ENCODE peak calls at places on chromosome 7, in four cellular contexts. One of them, this sample, is unnamed.

GRCh38 chr7:22121702-22122474 is 176.2 kb upstream of the CDCA7L start:
- DNase-seq in OCI-LY7: no peak
- DNase-seq in body of pancreas: no peak
- DNase-seq in IMR-90: peak; percentile 33
- DNase-seq in this sample: no peak

GRCh38 chr7:39691821-39692220 is 68.4 kb downstream of the RALA start:
- DNase-seq in OCI-LY7: no peak
- DNase-seq in body of pancreas: no peak
- DNase-seq in IMR-90: peak; percentile 74
- DNase-seq in this sample: no peak

GRCh38 chr7:108347616-108348015 is 108.6 kb downstream of the NRCAM start:
- DNase-seq in OCI-LY7: no peak
- DNase-seq in body of pancreas: no peak
- DNase-seq in IMR-90: peak; percentile 49
- DNase-seq in this sample: no peak

GRCh38 chr7:92625617-92626016 is 35.4 kb upstream of the FAM133B start:
- DNase-seq in OCI-LY7: no peak
- DNase-seq in body of pancreas: no peak
- DNase-seq in IMR-90: peak; percentile 33
- DNase-seq in this sample: no peak

GRCh38 chr7:132476541-132476940 is 99.7 kb downstream of the PLXNA4 start:
- DNase-seq in OCI-LY7: no peak
- DNase-seq in body of pancreas: no peak
- DNase-seq in IMR-90: no peak
- DNase-seq in this sample: no peak

GRCh38 chr7:31448649-31449048 is 65.2 kb upstream of the ITPRID1 start:
- DNase-seq in OCI-LY7: no peak
- DNase-seq in body of pancreas: no peak
- DNase-seq in IMR-90: no peak
- DNase-seq in this sample: no peak

GRCh38 chr7:100441641-100442535 is 5.6 kb upstream of the PPP1R35 start:
- DNase-seq in OCI-LY7: no peak
- DNase-seq in body of pancreas: no peak
- DNase-seq in IMR-90: no peak
- DNase-seq in this sample: no peak

GRCh38 chr7:157713591-157713990 is 376.8 kb downstream of the DNAJB6 start:
- DNase-seq in OCI-LY7: no peak
- DNase-seq in body of pancreas: no peak
- DNase-seq in IMR-90: no peak
- DNase-seq in this sample: no peak

GRCh38 chr7:22357311-22358175 is 589 bp upstream of the RAPGEF5 start:
- DNase-seq in OCI-LY7: no peak
- DNase-seq in body of pancreas: peak; percentile 31
- DNase-seq in IMR-90: peak; percentile 2
- DNase-seq in this sample: no peak

GRCh38 chr7:26726051-26726450 is 138.3 kb downstream of the SKAP2 start:
- DNase-seq in OCI-LY7: no peak
- DNase-seq in body of pancreas: no peak
- DNase-seq in IMR-90: no peak
- DNase-seq in this sample: no peak

GRCh38 chr7:93773446-93773845 is 117.1 kb downstream of the TFPI2 start:
- DNase-seq in OCI-LY7: no peak
- DNase-seq in body of pancreas: no peak
- DNase-seq in IMR-90: no peak
- DNase-seq in this sample: no peak

GRCh38 chr7:47967123-47967522 is 12.3 kb downstream of the HUS1 start:
- DNase-seq in OCI-LY7: no peak
- DNase-seq in body of pancreas: no peak
- DNase-seq in IMR-90: no peak
- DNase-seq in this sample: no peak

GRCh38 chr7:47962262-47962661 is 14.0 kb upstream of the PKD1L1 start:
- DNase-seq in OCI-LY7: no peak
- DNase-seq in body of pancreas: no peak
- DNase-seq in IMR-90: no peak
- DNase-seq in this sample: no peak

GRCh38 chr7:47967708-47968107 is 11.7 kb downstream of the HUS1 start:
- DNase-seq in OCI-LY7: no peak
- DNase-seq in body of pancreas: no peak
- DNase-seq in IMR-90: peak; percentile 67
- DNase-seq in this sample: no peak

GRCh38 chr7:47968852-47969774 is 10.3 kb downstream of the HUS1 start:
- DNase-seq in OCI-LY7: peak; percentile 66
- DNase-seq in body of pancreas: peak; percentile 55
- DNase-seq in IMR-90: peak; percentile 74
- DNase-seq in this sample: peak; percentile 77

DNA sequence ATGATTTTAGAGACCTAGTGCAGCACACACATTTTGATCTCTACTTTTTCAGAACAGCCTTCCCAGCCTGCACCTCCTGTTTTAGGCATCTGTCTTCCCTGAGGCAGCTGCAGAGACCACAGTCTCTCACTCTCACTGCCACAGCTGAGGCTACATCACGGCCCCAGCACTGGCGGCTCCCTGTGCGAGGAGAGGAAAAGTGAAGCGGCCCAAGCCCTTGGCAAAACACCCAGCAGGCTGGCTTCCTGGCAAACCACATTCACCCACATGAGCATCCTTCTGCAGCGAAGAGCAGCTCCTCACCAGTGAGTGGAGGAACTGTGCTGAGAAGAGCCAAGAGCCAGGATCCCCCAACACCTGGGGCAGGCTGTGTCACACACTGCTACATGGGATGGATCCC is 14.0 kb downstream of the HUS1 start:
- DNase-seq in OCI-LY7: no peak
- DNase-seq in body of pancreas: no peak
- DNase-seq in IMR-90: no peak
- DNase-seq in this sample: no peak
- H3K36me3 ChIP-seq in OCI-LY7: peaks cover 97% of the 10 kb centered on the region
- H3K36me3 ChIP-seq in body of pancreas: no peaks in the 10 kb centered on the region
- H3K36me3 ChIP-seq in IMR-90: peaks cover 50% of the 10 kb centered on the region
- H3K36me3 ChIP-seq in this sample: peaks cover 82% of the 10 kb centered on the region

DNA sequence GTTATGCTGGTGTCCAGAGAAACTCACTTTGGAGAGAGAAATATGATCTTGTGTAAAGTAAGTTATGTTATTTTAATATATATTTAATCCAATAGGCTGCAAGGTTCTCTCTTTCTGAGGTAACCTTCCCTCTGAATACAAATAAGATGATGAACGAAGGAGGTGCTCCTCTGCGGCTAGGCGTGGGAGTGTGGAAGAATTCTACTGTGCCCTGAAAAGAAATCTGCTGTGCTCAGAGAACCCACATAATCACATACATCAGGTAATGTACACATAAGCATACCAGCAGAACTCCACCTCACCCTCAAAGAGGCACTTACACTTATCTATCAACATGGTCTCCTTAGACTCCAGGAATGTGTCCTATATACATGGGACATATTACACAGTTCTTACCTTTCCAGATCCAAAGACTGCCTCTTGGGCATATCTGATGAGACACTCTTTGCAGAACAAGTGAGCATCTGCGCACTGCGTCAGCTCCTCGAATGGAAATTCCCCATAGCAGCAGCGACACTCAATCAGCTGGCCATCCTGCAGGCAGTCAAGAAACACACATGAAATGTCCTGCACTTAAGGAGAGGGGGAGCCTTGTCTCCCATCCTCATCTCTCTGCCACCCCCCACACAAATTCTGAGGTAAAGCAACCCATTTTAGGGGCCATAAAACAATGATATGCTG is 66.7 kb downstream of the RNF216 start:
- DNase-seq in OCI-LY7: no peak
- DNase-seq in body of pancreas: no peak
- DNase-seq in IMR-90: no peak
- DNase-seq in this sample: no peak
- H3K36me3 ChIP-seq in OCI-LY7: peaks cover 69% of the 10 kb centered on the region
- H3K36me3 ChIP-seq in body of pancreas: peaks cover 19% of the 10 kb centered on the region
- H3K36me3 ChIP-seq in IMR-90: peaks cover 54% of the 10 kb centered on the region
- H3K36me3 ChIP-seq in this sample: peaks cover 62% of the 10 kb centered on the region

GRCh38 chr7:33100770-33101169 is 8.4 kb downstream of the RP9 start:
- DNase-seq in OCI-LY7: peak; percentile 24
- DNase-seq in body of pancreas: no peak
- DNase-seq in IMR-90: no peak
- DNase-seq in this sample: no peak
- H3K36me3 ChIP-seq in OCI-LY7: peaks cover 87% of the 10 kb centered on the region
- H3K36me3 ChIP-seq in body of pancreas: peaks cover 6% of the 10 kb centered on the region
- H3K36me3 ChIP-seq in IMR-90: peaks cover 37% of the 10 kb centered on the region
- H3K36me3 ChIP-seq in this sample: peaks cover 74% of the 10 kb centered on the region

GRCh38 chr7:137879357-137880158 is 32.8 kb upstream of the DGKI start:
- DNase-seq in OCI-LY7: no peak
- DNase-seq in body of pancreas: no peak
- DNase-seq in IMR-90: peak; percentile 61
- DNase-seq in this sample: no peak
- H3K36me3 ChIP-seq in OCI-LY7: peaks cover 70% of the 10 kb centered on the region
- H3K36me3 ChIP-seq in body of pancreas: peaks cover 7% of the 10 kb centered on the region
- H3K36me3 ChIP-seq in IMR-90: peaks cover 53% of the 10 kb centered on the region
- H3K36me3 ChIP-seq in this sample: peaks cover 15% of the 10 kb centered on the region

GRCh38 chr7:77783540-77783939 is 14.7 kb downstream of the TMEM60 start:
- DNase-seq in OCI-LY7: no peak
- DNase-seq in body of pancreas: no peak
- DNase-seq in IMR-90: no peak
- DNase-seq in this sample: no peak
- H3K36me3 ChIP-seq in OCI-LY7: peaks cover 84% of the 10 kb centered on the region
- H3K36me3 ChIP-seq in body of pancreas: no peaks in the 10 kb centered on the region
- H3K36me3 ChIP-seq in IMR-90: peaks cover 7% of the 10 kb centered on the region
- H3K36me3 ChIP-seq in this sample: peaks cover 25% of the 10 kb centered on the region

DNA sequence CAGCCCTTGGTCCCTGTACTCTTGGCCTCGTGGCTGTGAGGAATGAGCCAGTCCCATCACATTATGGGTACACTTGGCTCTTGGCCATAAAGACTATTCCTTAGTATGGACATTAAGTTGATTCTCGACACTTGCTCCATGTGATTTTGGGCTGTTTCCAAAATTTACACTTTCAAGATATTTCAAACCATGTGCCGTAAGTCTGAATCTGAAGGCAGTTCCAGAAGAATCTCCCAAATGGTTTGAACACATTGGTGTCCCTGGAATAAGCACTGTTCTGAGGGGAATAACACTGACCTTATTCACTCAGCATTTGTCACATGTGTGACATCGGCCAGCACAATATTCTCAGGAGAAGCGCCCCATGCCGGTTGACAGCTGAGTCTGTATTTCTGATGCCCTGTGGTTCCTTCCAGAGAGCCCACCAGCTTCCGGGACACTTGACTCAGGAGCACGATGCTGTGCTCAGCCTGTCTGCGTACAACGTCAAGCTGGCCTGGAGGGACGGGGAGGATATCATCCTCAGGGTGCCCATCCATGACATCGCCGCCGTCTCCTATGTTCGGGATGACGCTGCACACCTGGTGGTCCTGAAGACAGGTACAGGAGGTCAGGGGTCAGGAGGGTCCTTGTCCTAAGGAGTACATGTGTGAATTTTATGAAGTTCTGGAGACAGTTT is 24.6 kb downstream of the NACAD start:
- DNase-seq in OCI-LY7: no peak
- DNase-seq in body of pancreas: no peak
- DNase-seq in IMR-90: no peak
- DNase-seq in this sample: no peak
- H3K36me3 ChIP-seq in OCI-LY7: peaks cover 90% of the 10 kb centered on the region
- H3K36me3 ChIP-seq in body of pancreas: no peaks in the 10 kb centered on the region
- H3K36me3 ChIP-seq in IMR-90: peaks cover 38% of the 10 kb centered on the region
- H3K36me3 ChIP-seq in this sample: peaks cover 25% of the 10 kb centered on the region

GRCh38 chr7:23385120-23385519 is 85.2 kb downstream of the IGF2BP3 start:
- DNase-seq in OCI-LY7: no peak
- DNase-seq in body of pancreas: no peak
- DNase-seq in IMR-90: no peak
- DNase-seq in this sample: no peak
- H3K36me3 ChIP-seq in OCI-LY7: peaks cover 32% of the 10 kb centered on the region
- H3K36me3 ChIP-seq in body of pancreas: no peaks in the 10 kb centered on the region
- H3K36me3 ChIP-seq in IMR-90: peaks cover 3% of the 10 kb centered on the region
- H3K36me3 ChIP-seq in this sample: no peaks in the 10 kb centered on the region

DNA sequence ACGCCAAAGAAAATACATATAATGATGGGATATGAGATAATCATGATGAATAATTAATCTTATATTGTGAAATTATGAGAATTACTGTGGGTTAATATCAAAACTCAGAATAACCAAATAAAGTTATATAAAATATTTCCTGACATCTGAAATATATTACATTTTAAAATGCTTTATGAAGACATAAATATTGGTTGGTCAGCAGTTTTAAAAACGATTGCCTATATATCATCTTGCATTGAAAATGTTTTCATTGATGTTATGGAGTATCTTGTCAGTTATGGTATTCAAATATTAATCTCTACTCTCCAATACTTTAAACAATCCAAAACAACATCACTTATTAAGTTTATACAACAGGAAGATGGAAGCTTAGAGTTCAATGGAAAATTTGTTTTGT is 228.1 kb upstream of the FERD3L start:
- DNase-seq in OCI-LY7: no peak
- DNase-seq in body of pancreas: no peak
- DNase-seq in IMR-90: no peak
- DNase-seq in this sample: no peak
- H3K36me3 ChIP-seq in OCI-LY7: no peaks in the 10 kb centered on the region
- H3K36me3 ChIP-seq in body of pancreas: no peaks in the 10 kb centered on the region
- H3K36me3 ChIP-seq in IMR-90: no peaks in the 10 kb centered on the region
- H3K36me3 ChIP-seq in this sample: no peaks in the 10 kb centered on the region

GRCh38 chr7:13106513-13106912 is 419.1 kb downstream of the ARL4A start:
- DNase-seq in OCI-LY7: no peak
- DNase-seq in body of pancreas: no peak
- DNase-seq in IMR-90: no peak
- DNase-seq in this sample: no peak

GRCh38 chr7:13105209-13105608 is 417.8 kb downstream of the ARL4A start:
- DNase-seq in OCI-LY7: no peak
- DNase-seq in body of pancreas: no peak
- DNase-seq in IMR-90: no peak
- DNase-seq in this sample: no peak

GRCh38 chr7:13110107-13110506 is 422.7 kb downstream of the ARL4A start:
- DNase-seq in OCI-LY7: no peak
- DNase-seq in body of pancreas: no peak
- DNase-seq in IMR-90: no peak
- DNase-seq in this sample: no peak

GRCh38 chr7:13109201-13109600 is 421.8 kb downstream of the ARL4A start:
- DNase-seq in OCI-LY7: no peak
- DNase-seq in body of pancreas: no peak
- DNase-seq in IMR-90: no peak
- DNase-seq in this sample: no peak

DNA sequence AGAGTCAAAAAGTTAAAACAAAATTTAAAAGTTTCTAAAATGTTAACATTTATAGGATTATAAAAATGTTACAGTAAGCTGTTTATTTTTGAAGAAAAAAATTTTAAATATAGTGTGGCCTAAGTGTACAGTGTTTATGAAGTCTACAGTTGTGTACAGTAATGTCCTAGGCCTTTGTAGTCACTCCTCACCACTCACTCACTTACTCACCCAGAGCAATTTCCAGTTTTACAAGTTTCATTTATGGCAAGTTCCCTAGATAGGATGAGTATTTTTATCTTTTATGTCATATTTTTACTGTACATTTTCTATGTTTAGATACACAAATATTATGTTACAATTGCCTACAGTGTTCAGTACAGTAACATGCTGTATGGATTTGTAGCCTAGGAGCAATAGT is 419.9 kb downstream of the ARL4A start:
- DNase-seq in OCI-LY7: no peak
- DNase-seq in body of pancreas: no peak
- DNase-seq in IMR-90: peak; percentile 55
- DNase-seq in this sample: no peak
- H3K36me3 ChIP-seq in OCI-LY7: no peaks in the 10 kb centered on the region
- H3K36me3 ChIP-seq in body of pancreas: no peaks in the 10 kb centered on the region
- H3K36me3 ChIP-seq in IMR-90: no peaks in the 10 kb centered on the region
- H3K36me3 ChIP-seq in this sample: no peaks in the 10 kb centered on the region

This sample was measured in WERI-Rb-1.